ENCODE peak calls at places on chromosomes 13 and 19, in nine cellular contexts. One of them, this sample, is unnamed.

GRCh38 chr13:101554420-101555125 is 102.1 kb downstream of the ITGBL1 start:
- DNase-seq in stomach: no peak
- DNase-seq in kidney: no peak
- DNase-seq in fibroblast of mammary gland: peak
- DNase-seq in heart right ventricle: no peak
- DNase-seq in dorsolateral prefrontal cortex: no peak
- DNase-seq in thoracic aorta: no peak
- DNase-seq in fibroblast of lung: no peak
- DNase-seq in A549: no peak
- DNase-seq in this sample: no peak

GRCh38 chr19:10625003-10625761 is at the start of gene SLC44A2:
- DNase-seq in kidney: peak
- DNase-seq in thoracic aorta: no peak
- DNase-seq in fibroblast of mammary gland: peak
- DNase-seq in A549: no peak
- DNase-seq in heart right ventricle: peak
- DNase-seq in dorsolateral prefrontal cortex: peak
- DNase-seq in fibroblast of lung: peak
- DNase-seq in stomach: peak
- DNase-seq in this sample: no peak

GRCh38 chr13:98144501-98145350 is 1.8 kb downstream of the FARP1 start:
- DNase-seq in fibroblast of mammary gland: peak
- DNase-seq in A549: peak
- DNase-seq in kidney: no peak
- DNase-seq in dorsolateral prefrontal cortex: no peak
- DNase-seq in fibroblast of lung: peak
- DNase-seq in stomach: no peak
- DNase-seq in thoracic aorta: no peak
- DNase-seq in heart right ventricle: no peak
- DNase-seq in this sample: no peak

GRCh38 chr13:20053891-20054290 is 95.4 kb downstream of the ZMYM2 start:
- DNase-seq in fibroblast of mammary gland: no peak
- DNase-seq in dorsolateral prefrontal cortex: no peak
- DNase-seq in A549: no peak
- DNase-seq in heart right ventricle: no peak
- DNase-seq in thoracic aorta: no peak
- DNase-seq in stomach: no peak
- DNase-seq in kidney: no peak
- DNase-seq in fibroblast of lung: no peak
- DNase-seq in this sample: no peak

GRCh38 chr19:42942187-42942789 is 5.3 kb upstream of the PSG7 start:
- DNase-seq in thoracic aorta: no peak
- DNase-seq in fibroblast of mammary gland: peak
- DNase-seq in kidney: no peak
- DNase-seq in A549: peak
- DNase-seq in dorsolateral prefrontal cortex: no peak
- DNase-seq in heart right ventricle: no peak
- DNase-seq in fibroblast of lung: peak
- DNase-seq in stomach: no peak
- DNase-seq in this sample: no peak

GRCh38 chr13:60881507-60881906 is 484.5 kb downstream of the TDRD3 start:
- DNase-seq in stomach: no peak
- DNase-seq in thoracic aorta: no peak
- DNase-seq in fibroblast of mammary gland: no peak
- DNase-seq in heart right ventricle: no peak
- DNase-seq in kidney: no peak
- DNase-seq in A549: no peak
- DNase-seq in fibroblast of lung: no peak
- DNase-seq in dorsolateral prefrontal cortex: no peak
- DNase-seq in this sample: no peak

GRCh38 chr13:114017028-114017630 is 43.3 kb upstream of the C13orf46 start:
- DNase-seq in fibroblast of mammary gland: peak
- DNase-seq in thoracic aorta: no peak
- DNase-seq in heart right ventricle: peak
- DNase-seq in stomach: no peak
- DNase-seq in fibroblast of lung: peak
- DNase-seq in kidney: no peak
- DNase-seq in dorsolateral prefrontal cortex: no peak
- DNase-seq in A549: no peak
- DNase-seq in this sample: peak

GRCh38 chr19:29385191-29385795 is 140.5 kb upstream of the VSTM2B start:
- DNase-seq in heart right ventricle: no peak
- DNase-seq in thoracic aorta: no peak
- DNase-seq in stomach: no peak
- DNase-seq in fibroblast of mammary gland: no peak
- DNase-seq in kidney: peak
- DNase-seq in fibroblast of lung: no peak
- DNase-seq in dorsolateral prefrontal cortex: peak
- DNase-seq in A549: no peak
- DNase-seq in this sample: no peak

GRCh38 chr19:37332839-37333238 is 38.1 kb upstream of the ZNF527 start:
- DNase-seq in fibroblast of lung: no peak
- DNase-seq in kidney: no peak
- DNase-seq in thoracic aorta: no peak
- DNase-seq in fibroblast of mammary gland: no peak
- DNase-seq in dorsolateral prefrontal cortex: no peak
- DNase-seq in A549: no peak
- DNase-seq in stomach: no peak
- DNase-seq in heart right ventricle: no peak
- DNase-seq in this sample: no peak

GRCh38 chr19:37333457-37333856 is 37.4 kb upstream of the ZNF527 start:
- DNase-seq in fibroblast of mammary gland: peak
- DNase-seq in stomach: no peak
- DNase-seq in fibroblast of lung: no peak
- DNase-seq in dorsolateral prefrontal cortex: no peak
- DNase-seq in kidney: no peak
- DNase-seq in A549: no peak
- DNase-seq in thoracic aorta: no peak
- DNase-seq in heart right ventricle: no peak
- DNase-seq in this sample: no peak

GRCh38 chr19:37334179-37335071 is 36.5 kb upstream of the ZNF527 start:
- DNase-seq in dorsolateral prefrontal cortex: peak
- DNase-seq in kidney: peak
- DNase-seq in A549: no peak
- DNase-seq in fibroblast of lung: peak
- DNase-seq in fibroblast of mammary gland: peak
- DNase-seq in thoracic aorta: peak
- DNase-seq in heart right ventricle: peak
- DNase-seq in stomach: peak
- DNase-seq in this sample: peak

DNA sequence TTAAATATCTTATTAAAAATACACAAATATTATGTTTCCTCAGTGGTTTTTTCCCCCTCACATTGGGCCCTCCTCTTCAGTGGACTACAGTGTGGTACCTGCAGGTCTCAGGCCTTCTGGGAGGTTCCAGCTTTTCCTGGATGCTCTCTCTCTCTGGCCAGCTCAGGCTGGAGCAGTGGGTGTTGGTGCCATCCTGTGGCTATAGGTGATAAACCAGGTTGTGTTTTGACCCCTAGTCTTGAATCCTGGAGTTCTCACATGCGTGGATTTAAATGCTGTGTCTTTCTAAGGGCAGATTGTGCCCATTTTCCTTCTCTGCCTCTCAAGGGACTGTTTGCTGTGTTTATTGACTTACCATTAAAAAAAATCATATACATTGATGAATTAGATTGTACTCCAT is 41.2 kb upstream of the ZNF527 start:
- DNase-seq in kidney: no peak
- DNase-seq in thoracic aorta: no peak
- DNase-seq in A549: peak
- DNase-seq in fibroblast of lung: no peak
- DNase-seq in dorsolateral prefrontal cortex: no peak
- DNase-seq in heart right ventricle: no peak
- DNase-seq in fibroblast of mammary gland: peak
- DNase-seq in stomach: no peak
- DNase-seq in this sample: no peak
- TF ChIP-seq CTCF in kidney: peak
- TF ChIP-seq CTCF in thoracic aorta: no peak
- TF ChIP-seq CTCF in A549: no peak
- TF ChIP-seq CTCF in fibroblast of lung: no peak
- TF ChIP-seq CTCF in dorsolateral prefrontal cortex: no peak
- TF ChIP-seq CTCF in heart right ventricle: peak
- TF ChIP-seq CTCF in fibroblast of mammary gland: peak
- TF ChIP-seq CTCF in stomach: no peak
- TF ChIP-seq CTCF in this sample: no peak

DNA sequence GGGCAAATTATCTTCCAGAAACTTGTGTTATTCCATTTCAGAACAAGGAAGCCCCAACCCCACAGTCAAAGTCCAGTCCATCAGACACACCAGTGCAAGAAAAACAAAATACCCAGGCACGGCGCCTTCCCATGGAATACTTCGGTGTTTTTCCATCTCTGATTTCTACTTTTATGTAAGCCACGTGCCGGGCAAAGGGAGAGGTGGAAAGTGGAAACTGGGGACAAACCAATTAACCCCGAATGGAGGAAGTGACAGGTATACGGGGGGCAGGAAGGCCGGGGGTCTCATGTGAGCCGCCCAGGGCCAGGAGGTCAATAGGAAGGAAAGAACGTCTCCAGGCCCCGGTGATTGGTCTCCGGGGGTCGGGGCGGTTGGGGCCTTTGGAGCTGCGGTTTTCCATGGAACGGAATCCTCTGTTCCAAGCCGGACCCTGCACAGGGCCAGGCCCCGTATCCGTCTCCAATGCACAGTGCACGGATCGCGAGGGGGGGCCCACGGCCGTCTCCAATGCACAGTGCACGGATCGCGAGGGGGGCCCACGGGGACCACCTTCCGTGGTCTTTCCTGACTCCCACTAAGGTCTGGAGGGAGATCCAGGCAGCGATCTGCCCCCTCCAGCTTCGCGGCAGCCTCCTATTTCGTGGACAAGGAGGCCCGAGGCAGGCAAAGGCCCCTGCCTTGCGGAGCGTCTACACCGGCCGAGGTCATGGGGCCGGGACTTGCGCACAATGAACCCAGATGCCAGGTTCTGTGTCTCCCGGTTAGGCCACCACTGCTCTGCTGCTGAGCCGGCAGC is 79.7 kb downstream of the GADD45B start:
- DNase-seq in fibroblast of mammary gland: no peak
- DNase-seq in heart right ventricle: no peak
- DNase-seq in kidney: peak
- DNase-seq in dorsolateral prefrontal cortex: no peak
- DNase-seq in stomach: no peak
- DNase-seq in thoracic aorta: no peak
- DNase-seq in A549: no peak
- DNase-seq in fibroblast of lung: no peak
- DNase-seq in this sample: no peak
- H3K4me3 ChIP-seq in fibroblast of mammary gland: no peak
- H3K4me3 ChIP-seq in heart right ventricle: no peak
- H3K4me3 ChIP-seq in kidney: peak
- H3K4me3 ChIP-seq in dorsolateral prefrontal cortex: no peak
- H3K4me3 ChIP-seq in stomach: no peak
- H3K4me3 ChIP-seq in thoracic aorta: peak
- H3K4me3 ChIP-seq in A549: no peak
- H3K4me3 ChIP-seq in fibroblast of lung: no peak
- H3K4me3 ChIP-seq in this sample: no peak

GRCh38 chr19:12790628-12791344 is 500 bp upstream of the JUNB start:
- DNase-seq in fibroblast of lung: no peak
- DNase-seq in kidney: no peak
- DNase-seq in thoracic aorta: no peak
- DNase-seq in A549: no peak
- DNase-seq in stomach: no peak
- DNase-seq in heart right ventricle: no peak
- DNase-seq in fibroblast of mammary gland: no peak
- DNase-seq in dorsolateral prefrontal cortex: no peak
- DNase-seq in this sample: no peak

GRCh38 chr19:12792853-12793289 is 1.6 kb downstream of the JUNB start:
- DNase-seq in heart right ventricle: no peak
- DNase-seq in A549: no peak
- DNase-seq in stomach: no peak
- DNase-seq in dorsolateral prefrontal cortex: no peak
- DNase-seq in fibroblast of lung: no peak
- DNase-seq in kidney: no peak
- DNase-seq in fibroblast of mammary gland: no peak
- DNase-seq in thoracic aorta: no peak
- DNase-seq in this sample: no peak

GRCh38 chr19:12792048-12792852 is 964 bp downstream of the JUNB start:
- DNase-seq in thoracic aorta: no peak
- DNase-seq in dorsolateral prefrontal cortex: peak
- DNase-seq in heart right ventricle: peak
- DNase-seq in A549: peak
- DNase-seq in fibroblast of mammary gland: peak
- DNase-seq in kidney: peak
- DNase-seq in stomach: peak
- DNase-seq in fibroblast of lung: peak
- DNase-seq in this sample: no peak

GRCh38 chr19:12789904-12790619 is 1.2 kb upstream of the JUNB start:
- DNase-seq in stomach: peak
- DNase-seq in thoracic aorta: peak
- DNase-seq in dorsolateral prefrontal cortex: peak
- DNase-seq in fibroblast of lung: peak
- DNase-seq in fibroblast of mammary gland: peak
- DNase-seq in kidney: peak
- DNase-seq in heart right ventricle: peak
- DNase-seq in A549: peak
- DNase-seq in this sample: peak

GRCh38 chr19:12791345-12792047 is at the start of gene JUNB:
- DNase-seq in dorsolateral prefrontal cortex: peak
- DNase-seq in stomach: peak
- DNase-seq in kidney: peak
- DNase-seq in heart right ventricle: peak
- DNase-seq in thoracic aorta: peak
- DNase-seq in fibroblast of mammary gland: peak
- DNase-seq in A549: peak
- DNase-seq in fibroblast of lung: peak
- DNase-seq in this sample: peak
- TF ChIP-seq CTCF in dorsolateral prefrontal cortex: no peak
- TF ChIP-seq CTCF in stomach: no peak
- TF ChIP-seq CTCF in kidney: no peak
- TF ChIP-seq CTCF in heart right ventricle: no peak
- TF ChIP-seq CTCF in thoracic aorta: peak
- TF ChIP-seq CTCF in fibroblast of mammary gland: no peak
- TF ChIP-seq CTCF in A549: no peak
- TF ChIP-seq CTCF in fibroblast of lung: no peak
- TF ChIP-seq CTCF in this sample: peak

GRCh38 chr13:109330123-109330522 is 456.3 kb downstream of the IRS2 start:
- DNase-seq in fibroblast of mammary gland: no peak
- DNase-seq in dorsolateral prefrontal cortex: no peak
- DNase-seq in heart right ventricle: no peak
- DNase-seq in stomach: no peak
- DNase-seq in A549: no peak
- DNase-seq in fibroblast of lung: no peak
- DNase-seq in thoracic aorta: no peak
- DNase-seq in kidney: no peak
- DNase-seq in this sample: no peak

GRCh38 chr13:109330941-109331340 is 455.4 kb downstream of the IRS2 start:
- DNase-seq in heart right ventricle: no peak
- DNase-seq in thoracic aorta: no peak
- DNase-seq in kidney: no peak
- DNase-seq in fibroblast of mammary gland: peak
- DNase-seq in A549: no peak
- DNase-seq in fibroblast of lung: peak
- DNase-seq in dorsolateral prefrontal cortex: no peak
- DNase-seq in stomach: no peak
- DNase-seq in this sample: no peak

GRCh38 chr13:109326601-109327000 is 459.8 kb downstream of the IRS2 start:
- DNase-seq in fibroblast of mammary gland: no peak
- DNase-seq in kidney: no peak
- DNase-seq in dorsolateral prefrontal cortex: no peak
- DNase-seq in thoracic aorta: no peak
- DNase-seq in stomach: no peak
- DNase-seq in heart right ventricle: no peak
- DNase-seq in fibroblast of lung: no peak
- DNase-seq in A549: no peak
- DNase-seq in this sample: no peak

GRCh38 chr13:109331898-109332297 is 454.5 kb downstream of the IRS2 start:
- DNase-seq in stomach: no peak
- DNase-seq in A549: no peak
- DNase-seq in dorsolateral prefrontal cortex: no peak
- DNase-seq in fibroblast of lung: peak
- DNase-seq in kidney: no peak
- DNase-seq in thoracic aorta: no peak
- DNase-seq in heart right ventricle: no peak
- DNase-seq in fibroblast of mammary gland: peak
- DNase-seq in this sample: peak

DNA sequence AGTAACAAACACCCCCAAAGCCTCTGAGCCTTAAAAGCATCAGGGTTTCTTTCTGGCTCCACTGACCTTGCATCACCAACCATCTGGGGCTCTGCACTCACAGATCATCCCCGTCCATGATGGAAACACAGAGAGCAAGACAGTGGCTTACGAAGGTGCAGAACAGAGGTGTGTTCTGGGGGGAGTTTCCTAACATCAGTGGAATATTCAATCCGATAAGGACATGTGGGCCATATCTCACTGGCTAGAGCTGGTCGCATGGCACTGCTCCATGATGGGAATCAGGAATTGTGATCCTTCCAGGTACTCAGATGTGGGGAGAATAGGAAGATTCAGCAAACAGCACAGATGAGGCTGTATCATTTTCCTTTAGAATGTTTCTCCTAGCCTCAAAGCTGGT is 457.2 kb downstream of the IRS2 start:
- DNase-seq in stomach: no peak
- DNase-seq in fibroblast of mammary gland: no peak
- DNase-seq in thoracic aorta: no peak
- DNase-seq in fibroblast of lung: no peak
- DNase-seq in kidney: no peak
- DNase-seq in A549: no peak
- DNase-seq in dorsolateral prefrontal cortex: no peak
- DNase-seq in heart right ventricle: no peak
- DNase-seq in this sample: no peak
- H3K4me3 ChIP-seq in stomach: no peak
- H3K4me3 ChIP-seq in fibroblast of mammary gland: no peak
- H3K4me3 ChIP-seq in thoracic aorta: no peak
- H3K4me3 ChIP-seq in fibroblast of lung: no peak
- H3K4me3 ChIP-seq in kidney: no peak
- H3K4me3 ChIP-seq in A549: no peak
- H3K4me3 ChIP-seq in dorsolateral prefrontal cortex: no peak
- H3K4me3 ChIP-seq in heart right ventricle: no peak
- H3K4me3 ChIP-seq in this sample: no peak